ENCODE peak calls at places on chromosomes 16 and 17, in five cellular contexts. W is NCI-H748 treated with DMSO at 0.1 percent for 48 hours; F is psoas muscle; K is stimulated activated naive CD8-positive, alpha-beta T cell treated with anti-CD3 and anti-CD28 coated beads, Interleukin-15, Interleukin-2, amounts not matched to agents 100 U/mL and 50 U/mL, for 24 hours; C is stimulated activated naive CD4-positive, alpha-beta T cell treated with Interleukin-2 at 50 U/mL for 16 hours. I is an unnamed sample.

GRCh38 chr16:70438983-70439862 is at the start of gene ST3GAL2:
- DNase-seq in W (peak), C (peak), F (peak), K (peak), I (peak)

GRCh38 chr17:8880466-8880865 is 13.0 kb upstream of the PIK3R6 start:
- DNase-seq in C (no peak), W (no peak), K (no peak), F (no peak), I (no peak)

GRCh38 chr16:28596840-28597691 is at the start of gene SULT1A2:
- DNase-seq in W (no peak), K (no peak), C (no peak), F (no peak), I (peak)

GRCh38 chr17:59004338-59005111 is 102.2 kb downstream of the TRIM37 start:
- DNase-seq in K (peak), F (no peak), C (peak), W (peak), I (peak)

GRCh38 chr17:57784226-57784895 is 39.3 kb upstream of the CCDC182 start:
- DNase-seq in W (no peak), K (no peak), C (no peak), F (no peak), I (no peak)

GRCh38 chr17:77827039-77827438 is 131.5 kb upstream of the TNRC6C start:
- DNase-seq in F (peak), W (no peak), C (no peak), K (no peak), I (no peak)

GRCh38 chr17:12902046-12902445 is 112.7 kb downstream of the ARHGAP44 start:
- DNase-seq in K (no peak), F (no peak), C (no peak), W (no peak), I (no peak)

GRCh38 chr16:19583665-19584300 is 28.3 kb downstream of the VPS35L start:
- DNase-seq in F (no peak), K (peak), W (peak), C (peak), I (peak)

GRCh38 chr16:88804552-88805339 is 1.2 kb downstream of the CDT1 start:
- DNase-seq in F (peak), W (no peak), C (peak), K (peak), I (peak)

GRCh38 chr17:44219126-44219635 is 294 bp downstream of the UBTF start:
- DNase-seq in W (peak), C (peak), K (peak), F (peak), I (peak)

GRCh38 chr17:65886240-65886639 is 305.7 kb downstream of the CEP112 start:
- DNase-seq in F (no peak), C (no peak), W (no peak), K (no peak), I (no peak)

GRCh38 chr17:6749519-6749918 is 6.3 kb upstream of the XAF1 start:
- DNase-seq in W (no peak), C (no peak), F (no peak), K (no peak), I (no peak)

GRCh38 chr17:4536742-4537411 is 18.3 kb downstream of the MYBBP1A start:
- DNase-seq in K (no peak), C (no peak), F (peak), W (no peak), I (no peak)

GRCh38 chr17:82361885-82362633 is 3.0 kb downstream of the TEX19 start:
- DNase-seq in C (no peak), W (no peak), K (no peak), F (peak), I (no peak)

GRCh38 chr17:13003927-13004326 is 13.9 kb downstream of the ELAC2 start:
- DNase-seq in W (no peak), F (no peak), K (no peak), C (no peak), I (no peak)

GRCh38 chr17:40879026-40879425 is 6.0 kb downstream of the KRT20 start:
- DNase-seq in W (no peak), F (no peak), K (no peak), C (no peak), I (no peak)

GRCh38 chr16:9122342-9122741 is 30.9 kb downstream of the HAPSTR1 start:
- DNase-seq in W (no peak), F (no peak), K (no peak), C (no peak), I (no peak)

GRCh38 chr17:77543779-77544178 is 403.0 kb downstream of the SEC14L1 start:
- DNase-seq in K (no peak), W (no peak), C (no peak), F (no peak), I (no peak)